ENCODE peak calls at places on chromosome 20, in five cellular contexts. I is AG10803, N is astrocyte of the spinal cord, M is foreskin keratinocyte, C is endothelial cell. H is an unnamed sample.

GRCh38 chr20:19528286-19529030 is 229.6 kb upstream of the RIN2 start:
- DNase-seq in I (no peak), N (no peak), M (no peak), C (no peak), H (no peak)

GRCh38 chr20:49768204-49769124 is 44.2 kb upstream of the SLC9A8 start:
- DNase-seq in I (peak), N (peak), M (peak), C (no peak), H (no peak)

GRCh38 chr20:23245553-23246128 is 105.0 kb upstream of the NXT1 start:
- DNase-seq in I (peak), N (peak), M (peak), C (peak), H (peak)

GRCh38 chr20:46519678-46520077 is 6.3 kb upstream of the ZNF334 start:
- DNase-seq in I (no peak), N (no peak), M (no peak), C (no peak), H (no peak)

GRCh38 chr20:63272105-63273078 is at the start of gene ARFGAP1:
- DNase-seq in I (peak), N (peak), M (peak), C (peak), H (peak)

GRCh38 chr20:52785678-52786077 is 186.5 kb upstream of the TSHZ2 start:
- DNase-seq in I (peak), N (no peak), M (peak), C (no peak), H (no peak)

GRCh38 chr20:33490023-33490933 is at the start of gene CBFA2T2:
- DNase-seq in I (peak), N (peak), M (peak), C (no peak), H (no peak)

GRCh38 chr20:19621072-19621471 is 137.0 kb upstream of the RIN2 start:
- DNase-seq in I (no peak), N (no peak), M (peak), C (no peak), H (no peak)

GRCh38 chr20:31704225-31705119 is 18.2 kb downstream of the BCL2L1 start:
- DNase-seq in I (peak), N (peak), M (peak), C (peak), H (no peak)

GRCh38 chr20:35179292-35180212 is 7.7 kb downstream of the PROCR start:
- DNase-seq in I (no peak), N (no peak), M (no peak), C (no peak), H (no peak)

GRCh38 chr20:48405909-48406308 is 421.9 kb downstream of the PREX1 start:
- DNase-seq in I (no peak), N (no peak), M (no peak), C (peak), H (no peak)

GRCh38 chr20:23879811-23880374 is 345 bp upstream of the CST5 start:
- DNase-seq in I (no peak), N (no peak), M (no peak), C (no peak), H (no peak)

GRCh38 chr20:16283978-16284377 is 289.3 kb downstream of the KIF16B start:
- DNase-seq in I (no peak), N (no peak), M (no peak), C (no peak), H (no peak)

GRCh38 chr20:12575352-12576095 is 433.2 kb upstream of the SPTLC3 start:
- DNase-seq in I (no peak), N (no peak), M (peak), C (no peak), H (no peak)

GRCh38 chr20:48476854-48477253 is 350.9 kb downstream of the PREX1 start:
- DNase-seq in I (no peak), N (no peak), M (no peak), C (no peak), H (no peak)

GRCh38 chr20:56151834-56152233 is 96.7 kb upstream of the MC3R start:
- DNase-seq in I (no peak), N (no peak), M (no peak), C (no peak), H (no peak)

GRCh38 chr20:33940701-33941100 is 53.0 kb upstream of the RALY start:
- DNase-seq in I (no peak), N (no peak), M (no peak), C (no peak), H (no peak)

GRCh38 chr20:4949833-4950178 is 51.5 kb downstream of the SLC23A2 start:
- DNase-seq in I (peak), N (peak), M (peak), C (peak), H (no peak)

GRCh38 chr20:15919118-15919517 is 654.1 kb downstream of the KIF16B start:
- DNase-seq in I (no peak), N (no peak), M (no peak), C (no peak), H (no peak)

GRCh38 chr20:51008718-51009117 is 14.2 kb downstream of the KCNG1 start:
- DNase-seq in I (no peak), N (no peak), M (no peak), C (no peak), H (no peak)

GRCh38 chr20:47044938-47045337 is 150.3 kb downstream of the EYA2 start:
- DNase-seq in I (no peak), N (no peak), M (no peak), C (no peak), H (no peak)

GRCh38 chr20:420721-421574 is 12.8 kb downstream of the RBCK1 start:
- DNase-seq in I (no peak), N (no peak), M (no peak), C (peak), H (no peak)

GRCh38 chr20:23435675-23436539 is 3.6 kb upstream of the CSTL1 start:
- DNase-seq in I (no peak), N (no peak), M (no peak), C (no peak), H (no peak)

GRCh38 chr20:3667434-3668037 is 4.3 kb upstream of the GFRA4 start:
- DNase-seq in I (no peak), N (no peak), M (no peak), C (no peak), H (no peak)

GRCh38 chr20:3248167-3248992 is 9.4 kb upstream of the SLC4A11 start:
- DNase-seq in I (peak), N (peak), M (peak), C (peak), H (peak)

GRCh38 chr20:22590662-22591061 is 6.3 kb upstream of the FOXA2 start:
- DNase-seq in I (no peak), N (no peak), M (no peak), C (no peak), H (no peak)

GRCh38 chr20:62997626-62998025 is 9.1 kb downstream of the BHLHE23 start:
- DNase-seq in I (no peak), N (no peak), M (no peak), C (no peak), H (no peak)

GRCh38 chr20:7695622-7696021 is 244.6 kb downstream of the HAO1 start:
- DNase-seq in I (peak), N (peak), M (peak), C (no peak), H (no peak)

GRCh38 chr20:31602779-31603441 is 2.2 kb upstream of the ID1 start:
- DNase-seq in I (peak), N (peak), M (peak), C (no peak), H (peak)

GRCh38 chr20:35468671-35469334 is 13.4 kb downstream of the CEP250 start:
- DNase-seq in I (no peak), N (no peak), M (no peak), C (no peak), H (no peak)

GRCh38 chr20:48609491-48609978 is 218.3 kb downstream of the PREX1 start:
- DNase-seq in I (no peak), N (no peak), M (no peak), C (no peak), H (no peak)

GRCh38 chr20:5670874-5671273 is 79.3 kb upstream of the SHLD1 start:
- DNase-seq in I (no peak), N (no peak), M (no peak), C (no peak), H (no peak)

DNA sequence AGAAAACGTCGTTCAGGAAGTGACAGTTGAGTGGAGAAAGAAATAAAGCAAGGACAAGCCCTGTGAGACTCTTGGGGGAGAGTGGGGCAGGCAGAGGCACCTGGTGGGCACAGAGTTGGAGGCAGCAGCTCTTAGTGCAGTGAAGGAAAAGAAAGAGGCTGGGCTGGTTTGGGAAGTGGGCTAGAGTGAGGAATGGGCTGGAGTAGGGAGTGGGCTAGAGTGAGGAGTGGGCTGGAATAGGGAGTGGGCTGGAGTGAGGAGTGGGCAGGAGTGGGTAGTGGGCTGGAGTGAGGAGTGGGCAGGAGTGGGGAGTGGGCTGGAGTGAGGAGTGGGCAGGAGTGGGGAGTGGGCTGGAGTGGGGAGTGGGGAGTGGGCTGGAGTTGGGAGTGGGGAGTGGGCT is 43.7 kb upstream of the BCAS1 start:
- DNase-seq in I (no peak), N (no peak), M (no peak), C (no peak), H (no peak)
- TF ChIP-seq CTCF in I (no peak), N (no peak), M (no peak), C (no peak), H (no peak)

DNA sequence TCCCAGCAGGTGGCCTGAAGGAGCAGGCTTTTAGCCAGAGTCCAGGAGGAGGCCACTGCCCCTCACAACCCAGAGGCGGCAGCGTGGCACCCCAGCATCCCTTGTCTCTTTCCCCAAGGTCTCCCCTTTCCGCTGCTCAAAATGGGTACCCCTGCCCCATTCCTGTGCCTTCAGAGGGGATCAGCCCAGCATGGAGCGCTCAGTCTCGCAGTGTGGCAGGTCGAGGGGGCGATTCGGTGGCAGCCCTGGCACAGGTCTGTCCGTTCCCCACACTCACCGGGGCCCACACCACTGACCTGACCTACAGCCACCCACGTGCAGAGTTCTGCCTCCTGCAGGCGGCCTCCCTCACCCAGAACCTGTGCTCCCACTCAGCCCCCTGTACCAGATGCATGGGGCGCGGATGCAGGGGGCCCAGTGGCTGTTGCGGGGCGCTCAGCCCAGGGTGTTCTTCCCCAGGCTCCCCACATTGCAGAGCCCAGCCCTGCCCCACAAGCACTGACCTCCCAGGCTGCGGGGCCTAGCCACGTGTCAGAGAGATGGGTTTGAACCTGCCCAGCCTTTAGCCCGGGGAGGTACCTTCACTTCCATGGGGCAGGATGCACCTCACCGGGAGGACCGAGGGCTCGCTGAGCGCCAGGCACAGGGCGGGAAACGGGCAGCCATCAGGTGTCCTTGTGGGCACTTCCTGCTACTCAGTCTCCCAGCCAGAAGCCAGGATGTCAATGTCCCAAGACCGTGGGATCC is 41.8 kb downstream of the DSTN start:
- DNase-seq in I (peak), N (no peak), M (peak), C (no peak), H (no peak)
- TF ChIP-seq CTCF in I (peak), N (no peak), M (peak), C (peak), H (peak)

DNA sequence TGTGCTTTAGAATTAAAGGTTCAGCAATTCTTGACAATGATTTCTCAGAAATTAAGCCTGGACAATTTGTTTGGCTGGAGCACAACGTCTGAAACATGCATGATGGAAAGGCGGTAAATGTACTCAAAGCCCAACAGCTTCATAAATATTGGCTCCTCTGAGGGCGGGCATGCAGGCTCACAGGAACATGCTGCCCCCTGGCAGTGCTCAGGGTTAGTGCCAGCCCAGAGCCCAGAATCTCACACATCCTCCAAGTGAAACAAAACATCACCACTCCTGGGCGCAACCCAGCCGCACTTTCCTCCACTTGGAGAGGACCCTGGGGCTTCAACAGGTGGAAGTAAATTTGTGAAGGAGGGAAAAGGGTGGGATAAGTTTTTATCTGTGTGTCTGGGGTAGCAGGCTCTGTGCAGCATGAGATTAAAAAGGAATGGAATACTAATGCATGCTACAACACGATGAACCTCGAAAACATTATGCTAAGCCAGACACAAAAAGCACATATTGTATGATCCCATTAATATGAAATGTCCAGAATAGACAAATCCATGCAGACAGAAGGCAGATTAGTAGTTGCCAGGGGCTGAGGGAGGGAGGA is 54.1 kb upstream of the PTPRT start:
- DNase-seq in I (no peak), N (no peak), M (no peak), C (no peak), H (peak)
- TF ChIP-seq CTCF in I (peak), N (no peak), M (no peak), C (no peak), H (no peak)

GRCh38 chr20:45016089-45016641 is 49.9 kb downstream of the STK4 start:
- DNase-seq in I (peak), N (no peak), M (no peak), C (no peak), H (no peak)
- TF ChIP-seq CTCF in I (no peak), N (no peak), M (no peak), C (no peak), H (no peak)

GRCh38 chr20:8801686-8802085 is 267.2 kb upstream of the PLCB4 start:
- DNase-seq in I (no peak), N (no peak), M (no peak), C (no peak), H (no peak)

GRCh38 chr20:8796088-8796665 is 272.7 kb upstream of the PLCB4 start:
- DNase-seq in I (peak), N (peak), M (no peak), C (no peak), H (no peak)

GRCh38 chr20:8798505-8798904 is 270.4 kb upstream of the PLCB4 start:
- DNase-seq in I (peak), N (peak), M (no peak), C (no peak), H (no peak)

GRCh38 chr20:8803065-8803464 is 265.8 kb upstream of the PLCB4 start:
- DNase-seq in I (no peak), N (no peak), M (no peak), C (peak), H (no peak)

DNA sequence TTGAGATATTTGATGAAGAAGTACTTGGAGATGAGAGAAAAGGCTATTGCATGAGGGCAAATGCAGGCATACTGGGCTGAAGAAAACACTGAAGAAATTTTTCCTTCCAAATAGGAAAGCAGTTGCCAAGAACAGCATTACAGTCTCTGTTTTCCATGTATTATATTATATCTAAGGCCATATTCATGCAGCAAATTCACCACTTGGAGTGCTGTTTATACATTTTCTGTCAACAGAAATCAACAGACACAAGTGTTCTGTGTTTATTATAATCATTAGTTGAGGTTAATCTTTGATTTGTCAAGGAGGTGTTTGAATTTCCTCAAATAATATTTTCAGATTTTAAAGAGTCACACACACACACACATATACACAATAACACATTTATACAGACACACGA is 268.8 kb upstream of the PLCB4 start:
- DNase-seq in I (no peak), N (no peak), M (no peak), C (no peak), H (no peak)
- TF ChIP-seq CTCF in I (no peak), N (peak), M (no peak), C (no peak), H (no peak)

DNA sequence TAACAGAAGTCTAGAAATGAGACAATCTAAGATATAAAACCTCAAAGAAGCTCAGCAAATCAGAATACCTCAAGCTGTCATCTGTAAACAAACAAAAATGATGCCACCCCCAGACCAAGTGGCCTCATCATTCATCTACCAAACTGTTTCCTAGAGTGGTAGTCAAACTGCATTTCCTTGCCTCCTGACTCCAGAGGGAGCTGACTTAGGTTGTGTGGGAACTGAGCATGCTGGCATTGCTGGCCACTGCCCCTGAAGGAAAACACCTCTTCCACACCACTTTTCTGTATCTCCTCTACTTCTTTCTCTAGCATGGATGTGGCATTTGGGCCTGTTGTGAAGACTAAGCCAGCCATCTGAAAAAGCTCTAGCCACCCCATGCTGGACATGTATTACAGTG is 56.3 kb downstream of the ZHX3 start:
- DNase-seq in I (no peak), N (no peak), M (no peak), C (no peak), H (no peak)
- TF ChIP-seq CTCF in I (no peak), N (no peak), M (no peak), C (no peak), H (no peak)

GRCh38 chr20:57346477-57346876 is 4.6 kb upstream of the RAE1 start:
- DNase-seq in I (peak), N (peak), M (peak), C (peak), H (peak)

GRCh38 chr20:57352305-57352704 is 1.2 kb downstream of the RAE1 start:
- DNase-seq in I (no peak), N (no peak), M (no peak), C (no peak), H (no peak)

GRCh38 chr20:57350086-57350710 is 857 bp upstream of the RAE1 start:
- DNase-seq in I (peak), N (no peak), M (no peak), C (no peak), H (no peak)

GRCh38 chr20:57347393-57347792 is 3.7 kb upstream of the RAE1 start:
- DNase-seq in I (no peak), N (no peak), M (no peak), C (no peak), H (no peak)

DNA sequence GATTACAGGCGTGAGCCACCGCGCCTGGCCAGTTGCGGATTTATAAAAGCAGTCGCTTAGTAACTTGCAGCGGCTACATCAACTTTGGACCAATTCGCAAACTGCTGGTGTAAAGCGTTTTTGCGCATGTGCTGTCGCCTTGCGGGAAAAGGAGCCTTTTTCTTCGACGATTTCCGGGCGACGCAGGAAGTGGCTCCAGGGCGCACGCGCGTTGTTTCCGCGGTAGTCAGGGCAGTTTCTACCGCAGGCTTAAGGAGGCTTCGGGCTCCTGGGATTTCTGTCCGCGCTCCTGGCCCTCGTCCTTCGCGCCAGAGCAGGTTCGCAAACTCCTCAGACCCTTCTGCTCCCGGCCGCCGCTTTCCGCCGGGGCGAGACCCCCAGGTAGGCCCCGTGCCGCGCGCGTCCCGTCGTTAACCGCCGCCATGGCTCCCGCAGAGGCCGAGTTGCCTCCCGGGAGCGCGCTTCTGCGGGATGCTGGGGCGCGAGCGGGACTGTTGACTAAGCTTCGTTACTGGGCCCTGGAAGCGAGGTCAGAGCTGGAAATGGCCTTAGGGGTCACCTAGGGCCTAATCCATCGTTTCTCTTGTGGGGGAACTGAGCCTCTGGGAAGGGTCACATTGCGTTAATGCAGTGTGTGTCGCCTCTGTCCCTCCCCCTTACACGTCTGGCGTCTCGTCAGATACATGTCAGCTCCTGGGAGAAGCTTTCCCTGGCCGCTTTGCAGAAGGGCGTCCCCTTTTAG is at the start of gene RAE1:
- DNase-seq in I (peak), N (peak), M (peak), C (peak), H (peak)
- TF ChIP-seq CTCF in I (no peak), N (no peak), M (no peak), C (no peak), H (no peak)

GRCh38 chr20:2244993-2245392 is 50.8 kb upstream of the TGM3 start:
- DNase-seq in I (no peak), N (no peak), M (no peak), C (peak), H (peak)
- TF ChIP-seq CTCF in I (no peak), N (no peak), M (peak), C (no peak), H (no peak)

H was measured in nephron progenitor cell.